ENCODE peak calls at places on chromosomes 13 and 19, in six cellular contexts. Q, H, G, E, S and L are unnamed samples.

GRCh38 chr13:37561031-37561430 is 37.5 kb downstream of the POSTN start:
- DNase-seq in Q (no peak), H (no peak), G (no peak), E (no peak), S (no peak), L (no peak)

GRCh38 chr19:18126097-18126496 is 26.9 kb upstream of the PIK3R2 start:
- DNase-seq in Q (no peak), H (no peak), G (no peak), E (no peak), S (no peak), L (no peak)

GRCh38 chr13:105153626-105154025 is 1381.8 kb downstream of the EFNB2 start:
- DNase-seq in Q (no peak), H (no peak), G (no peak), E (no peak), S (no peak), L (no peak)

GRCh38 chr13:50969691-50970090 is 60.1 kb downstream of the RNASEH2B start:
- DNase-seq in Q (no peak), H (no peak), G (no peak), E (no peak), S (no peak), L (no peak)

GRCh38 chr19:4183967-4184717 is 1.7 kb downstream of the ANKRD24 start:
- DNase-seq in Q (no peak), H (no peak), G (no peak), E (no peak), S (no peak), L (no peak)

GRCh38 chr13:65932587-65933239 is 1297.4 kb downstream of the PCDH9 start:
- DNase-seq in Q (no peak), H (no peak), G (no peak), E (no peak), S (no peak), L (no peak)

GRCh38 chr13:96090240-96091101 is 564 bp downstream of the HS6ST3 start:
- DNase-seq in Q (no peak), H (peak; percentile 51), G (peak; percentile 22), E (peak; percentile 16), S (peak; percentile 17), L (peak; percentile 57)

GRCh38 chr19:39212377-39212742 is 8.3 kb upstream of the SYCN start:
- DNase-seq in Q (no peak), H (no peak), G (peak; percentile 41), E (peak; percentile 20), S (no peak), L (no peak)

GRCh38 chr13:19726611-19727010 is 56.1 kb downstream of the PSPC1 start:
- DNase-seq in Q (no peak), H (no peak), G (no peak), E (no peak), S (no peak), L (no peak)

GRCh38 chr19:19461671-19462622 is 53.4 kb downstream of the TSSK6 start:
- DNase-seq in Q (peak; percentile 81), H (peak; percentile 87), G (peak; percentile 54), E (peak; percentile 90), S (peak; percentile 49), L (peak; percentile 90)

GRCh38 chr19:5024282-5024681 is 55.4 kb downstream of the KDM4B start:
- DNase-seq in Q (no peak), H (no peak), G (peak; percentile 64), E (no peak), S (no peak), L (no peak)

GRCh38 chr13:72570019-72570418 is 157.4 kb downstream of the MZT1 start:
- DNase-seq in Q (no peak), H (no peak), G (no peak), E (no peak), S (no peak), L (no peak)

GRCh38 chr13:35994131-35994966 is 136.8 kb downstream of the DCLK1 start:
- DNase-seq in Q (peak; percentile 72), H (no peak), G (peak; percentile 30), E (peak; percentile 73), S (peak; percentile 54), L (peak; percentile 88)

GRCh38 chr13:73939603-73940002 is 194.6 kb downstream of the KLF12 start:
- DNase-seq in Q (no peak), H (no peak), G (no peak), E (no peak), S (no peak), L (no peak)

GRCh38 chr19:4436231-4436630 is 21.4 kb downstream of the UBXN6 start:
- DNase-seq in Q (no peak), H (no peak), G (no peak), E (no peak), S (no peak), L (no peak)

GRCh38 chr19:40663712-40664692 is 26.4 kb downstream of the NUMBL start:
- DNase-seq in Q (no peak), H (no peak), G (no peak), E (no peak), S (peak; percentile 77), L (peak; percentile 45)

GRCh38 chr13:38755792-38756191 is 68.9 kb downstream of the FREM2 start:
- DNase-seq in Q (no peak), H (no peak), G (no peak), E (peak; percentile 69), S (no peak), L (no peak)

GRCh38 chr13:21055511-21056045 is 5.8 kb downstream of the LATS2 start:
- DNase-seq in Q (no peak), H (no peak), G (no peak), E (no peak), S (no peak), L (no peak)

GRCh38 chr13:36763322-36763721 is 55.7 kb upstream of the RFXAP start:
- DNase-seq in Q (no peak), H (peak; percentile 20), G (no peak), E (no peak), S (no peak), L (no peak)

GRCh38 chr13:72120632-72121031 is 253.6 kb upstream of the DACH1 start:
- DNase-seq in Q (no peak), H (no peak), G (no peak), E (no peak), S (no peak), L (no peak)

GRCh38 chr13:73092831-73093230 is 34.0 kb downstream of the KLF5 start:
- DNase-seq in Q (no peak), H (no peak), G (no peak), E (no peak), S (no peak), L (no peak)

GRCh38 chr19:23709347-23709746 is 22.3 kb upstream of the ZNF675 start:
- DNase-seq in Q (no peak), H (no peak), G (no peak), E (no peak), S (no peak), L (no peak)

GRCh38 chr13:33931397-33931987 is 113.5 kb downstream of the RFC3 start:
- DNase-seq in Q (no peak), H (no peak), G (no peak), E (no peak), S (no peak), L (no peak)

GRCh38 chr13:105329359-105329758 is 1206.1 kb downstream of the EFNB2 start:
- DNase-seq in Q (no peak), H (no peak), G (no peak), E (no peak), S (no peak), L (no peak)

GRCh38 chr13:100594731-100595130 is 6.1 kb upstream of the GGACT start:
- DNase-seq in Q (no peak), H (no peak), G (no peak), E (peak; percentile 55), S (no peak), L (peak; percentile 26)

GRCh38 chr13:100594255-100594654 is 5.7 kb upstream of the GGACT start:
- DNase-seq in Q (no peak), H (no peak), G (no peak), E (no peak), S (no peak), L (peak; percentile 70)

GRCh38 chr13:100588350-100589177 is at the start of gene GGACT:
- DNase-seq in Q (peak; percentile 68), H (peak; percentile 72), G (peak; percentile 77), E (peak; percentile 77), S (peak; percentile 46), L (peak; percentile 66)

GRCh38 chr13:100584901-100585300 is 3.7 kb downstream of the GGACT start:
- DNase-seq in Q (no peak), H (no peak), G (no peak), E (no peak), S (no peak), L (no peak)

DNA sequence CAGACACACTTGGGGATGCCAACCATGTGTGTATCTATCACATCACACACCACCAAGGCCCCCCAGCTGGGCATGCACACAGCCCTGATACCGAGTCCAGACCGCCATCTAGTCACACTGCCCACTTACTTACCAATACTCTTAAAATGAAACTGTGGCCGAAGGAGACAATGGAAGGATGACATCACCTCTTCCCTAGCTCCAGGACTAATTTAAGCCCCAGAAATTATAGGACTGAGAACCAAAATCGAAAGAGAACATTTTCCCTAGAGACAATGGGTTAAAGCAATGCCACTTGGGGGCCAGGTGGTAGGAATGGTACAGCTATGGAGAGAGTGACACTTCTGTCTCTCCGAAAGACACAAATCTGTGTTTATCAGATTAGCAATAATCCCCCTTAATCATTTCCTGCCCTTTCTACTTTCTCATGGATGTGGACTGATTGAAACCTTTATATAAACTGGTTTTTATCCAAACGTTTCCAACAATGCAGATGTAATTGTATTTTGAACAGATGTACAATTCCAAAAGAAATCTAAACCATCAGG is 663 bp upstream of the GGACT start:
- DNase-seq in Q (no peak), H (no peak), G (no peak), E (no peak), S (no peak), L (no peak)
- H3K4me3 ChIP-seq in Q (no peak overlapping the region), H (no peak overlapping the region), G (peak overlapping the region; percentile 84), E (no peak overlapping the region), S (no peak overlapping the region), L (no peak overlapping the region)

GRCh38 chr13:44972956-44973581 is 16.2 kb downstream of the NUFIP1 start:
- DNase-seq in Q (no peak), H (no peak), G (no peak), E (no peak), S (no peak), L (no peak)
- TF ChIP-seq CTCF in Q (peak; percentile 48), H (peak; percentile 25), G (peak; percentile 49), E (peak; percentile 54), S (peak; percentile 36), L (peak; percentile 53)

GRCh38 chr13:110322126-110322827 is 15.2 kb downstream of the COL4A2 start:
- DNase-seq in Q (no peak), H (peak; percentile 48), G (no peak), E (no peak), S (no peak), L (no peak)

GRCh38 chr13:110320645-110321044 is 13.6 kb downstream of the COL4A2 start:
- DNase-seq in Q (no peak), H (no peak), G (no peak), E (no peak), S (no peak), L (no peak)

GRCh38 chr13:110322828-110323171 is 15.7 kb downstream of the COL4A2 start:
- DNase-seq in Q (no peak), H (no peak), G (no peak), E (no peak), S (no peak), L (no peak)

GRCh38 chr13:110323986-110324749 is 17.1 kb downstream of the COL4A2 start:
- DNase-seq in Q (no peak), H (peak; percentile 30), G (no peak), E (no peak), S (peak; percentile 20), L (no peak)

GRCh38 chr13:110323172-110323851 is 16.2 kb downstream of the COL4A2 start:
- DNase-seq in Q (no peak), H (no peak), G (no peak), E (no peak), S (peak; percentile 70), L (no peak)
- TF ChIP-seq POLR2A in Q (no peak), H (no peak), G (no peak), E (no peak), S (no peak), L (no peak)

GRCh38 chr19:55606817-55607216 is 1.4 kb downstream of the ZNF865 start:
- DNase-seq in Q (no peak), H (no peak), G (no peak), E (no peak), S (no peak), L (no peak)
- H3K4me3 ChIP-seq in Q (no peak overlapping the region), H (peak overlapping the region; percentile 95), G (no peak overlapping the region), E (no peak overlapping the region), S (no peak overlapping the region), L (no peak overlapping the region)